ENCODE peak calls at places on chromosome X, in ten cellular contexts. A, E, J, Q, K, R, Z, F, N and G are unnamed samples.

GRCh38 chrX:45849261-45849660 is 648.6 kb upstream of the DIPK2B start:
- DNase-seq in A (peak; percentile 28), E (peak; percentile 23), J (peak; percentile 83), Q (peak; percentile 9), K (peak; percentile 14), R (peak; percentile 64), Z (no peak), F (peak; percentile 78), N (peak; percentile 81), G (peak; percentile 75)

GRCh38 chrX:132860200-132860599 is 98.2 kb downstream of the HS6ST2 start:
- DNase-seq in A (no peak), E (no peak), J (no peak), Q (no peak), K (no peak), R (no peak), Z (no peak), F (no peak), N (no peak), G (no peak)

GRCh38 chrX:70998402-70999027 is 67.6 kb upstream of the SLC7A3 start:
- DNase-seq in A (peak; percentile 47), E (peak; percentile 1), J (peak; percentile 19), Q (peak; percentile 2), K (peak; percentile 11), R (peak; percentile 37), Z (no peak), F (peak; percentile 38), N (peak; percentile 63), G (peak; percentile 9)

GRCh38 chrX:26253526-26253925 is 37.6 kb downstream of the MAGEB5 start:
- DNase-seq in A (no peak), E (no peak), J (no peak), Q (no peak), K (no peak), R (peak; percentile 35), Z (no peak), F (no peak), N (no peak), G (peak; percentile 62)

GRCh38 chrX:78769356-78769755 is 21.8 kb downstream of the LPAR4 start:
- DNase-seq in A (no peak), E (no peak), J (no peak), Q (no peak), K (no peak), R (no peak), Z (no peak), F (no peak), N (no peak), G (no peak)

GRCh38 chrX:41922125-41922521 is 1.2 kb downstream of the CASK start:
- DNase-seq in A (peak; percentile 50), E (peak; percentile 35), J (no peak), Q (peak; percentile 18), K (peak; percentile 29), R (peak; percentile 29), Z (peak; percentile 4), F (peak; percentile 10), N (peak; percentile 60), G (peak; percentile 18)

GRCh38 chrX:106932960-106933537 is 12.8 kb downstream of the CLDN2 start:
- DNase-seq in A (no peak), E (no peak), J (no peak), Q (no peak), K (no peak), R (no peak), Z (no peak), F (peak; percentile 1), N (no peak), G (no peak)

GRCh38 chrX:118928126-118928525 is 46.3 kb upstream of the LONRF3 start:
- DNase-seq in A (no peak), E (no peak), J (no peak), Q (no peak), K (no peak), R (peak; percentile 76), Z (no peak), F (peak; percentile 0), N (no peak), G (peak; percentile 8)

GRCh38 chrX:72245461-72246089 is 6.7 kb upstream of the ERCC6L start:
- DNase-seq in A (peak; percentile 53), E (peak; percentile 37), J (peak; percentile 55), Q (peak; percentile 46), K (peak; percentile 51), R (peak; percentile 73), Z (peak; percentile 11), F (peak; percentile 44), N (peak; percentile 73), G (peak; percentile 60)

GRCh38 chrX:108397627-108398392 is 40.4 kb downstream of the COL4A6 start:
- DNase-seq in A (no peak), E (no peak), J (no peak), Q (no peak), K (no peak), R (peak; percentile 37), Z (no peak), F (peak; percentile 42), N (peak; percentile 59), G (peak; percentile 54)

GRCh38 chrX:42085836-42086235 is 162.5 kb upstream of the CASK start:
- DNase-seq in A (no peak), E (no peak), J (no peak), Q (no peak), K (no peak), R (no peak), Z (no peak), F (no peak), N (no peak), G (no peak)